ENCODE peak calls at places on chromosomes 2 and 18, in six cellular contexts. One of them, this sample, is unnamed.

GRCh38 chr2:160328748-160329147 is 128.7 kb upstream of the ITGB6 start:
- DNase-seq in endodermal cell: no peak
- DNase-seq in heart right ventricle: no peak
- DNase-seq in kidney: no peak
- DNase-seq in upper lobe of right lung: no peak
- DNase-seq in aorta: no peak
- DNase-seq in this sample: no peak

GRCh38 chr2:51013060-51013746 is 18.7 kb downstream of the NRXN1 start:
- DNase-seq in endodermal cell: peak; percentile 69
- DNase-seq in heart right ventricle: no peak
- DNase-seq in kidney: no peak
- DNase-seq in upper lobe of right lung: peak; percentile 60
- DNase-seq in aorta: no peak
- DNase-seq in this sample: no peak

GRCh38 chr2:107002735-107003134 is 116.8 kb upstream of the ST6GAL2 start:
- DNase-seq in endodermal cell: no peak
- DNase-seq in heart right ventricle: no peak
- DNase-seq in kidney: no peak
- DNase-seq in upper lobe of right lung: no peak
- DNase-seq in aorta: no peak
- DNase-seq in this sample: no peak

GRCh38 chr2:173693164-173693563 is 272.0 kb downstream of the SP3 start:
- DNase-seq in endodermal cell: no peak
- DNase-seq in heart right ventricle: no peak
- DNase-seq in kidney: no peak
- DNase-seq in upper lobe of right lung: no peak
- DNase-seq in aorta: no peak
- DNase-seq in this sample: no peak

GRCh38 chr2:219570194-219570923 is 980 bp downstream of the OBSL1 start:
- DNase-seq in endodermal cell: peak; percentile 80
- DNase-seq in heart right ventricle: no peak
- DNase-seq in kidney: peak; percentile 83
- DNase-seq in upper lobe of right lung: peak; percentile 71
- DNase-seq in aorta: peak; percentile 55
- DNase-seq in this sample: no peak

GRCh38 chr2:210938228-210938627 is 381.8 kb downstream of the CPS1 start:
- DNase-seq in endodermal cell: no peak
- DNase-seq in heart right ventricle: no peak
- DNase-seq in kidney: no peak
- DNase-seq in upper lobe of right lung: no peak
- DNase-seq in aorta: no peak
- DNase-seq in this sample: no peak

GRCh38 chr2:9720352-9721093 is 89.7 kb upstream of the YWHAQ start:
- DNase-seq in endodermal cell: no peak
- DNase-seq in heart right ventricle: no peak
- DNase-seq in kidney: peak; percentile 56
- DNase-seq in upper lobe of right lung: no peak
- DNase-seq in aorta: no peak
- DNase-seq in this sample: no peak

GRCh38 chr2:121579326-121579725 is 48.6 kb downstream of the RNU4ATAC start:
- DNase-seq in endodermal cell: no peak
- DNase-seq in heart right ventricle: no peak
- DNase-seq in kidney: no peak
- DNase-seq in upper lobe of right lung: no peak
- DNase-seq in aorta: no peak
- DNase-seq in this sample: no peak

GRCh38 chr2:70010222-70011111 is 49.0 kb upstream of the ASPRV1 start:
- DNase-seq in endodermal cell: no peak
- DNase-seq in heart right ventricle: no peak
- DNase-seq in kidney: no peak
- DNase-seq in upper lobe of right lung: no peak
- DNase-seq in aorta: no peak
- DNase-seq in this sample: no peak

GRCh38 chr2:20106746-20107145 is 55.3 kb upstream of the LAPTM4A start:
- DNase-seq in endodermal cell: peak; percentile 95
- DNase-seq in heart right ventricle: peak; percentile 63
- DNase-seq in kidney: peak; percentile 85
- DNase-seq in upper lobe of right lung: peak; percentile 78
- DNase-seq in aorta: no peak
- DNase-seq in this sample: no peak

GRCh38 chr18:48838921-48839818 is 111.6 kb downstream of the SMAD7 start:
- DNase-seq in endodermal cell: no peak
- DNase-seq in heart right ventricle: no peak
- DNase-seq in kidney: peak; percentile 71
- DNase-seq in upper lobe of right lung: peak; percentile 58
- DNase-seq in aorta: peak; percentile 68
- DNase-seq in this sample: peak; percentile 78

GRCh38 chr2:168138369-168138768 is 109.0 kb downstream of the STK39 start:
- DNase-seq in endodermal cell: no peak
- DNase-seq in heart right ventricle: no peak
- DNase-seq in kidney: peak; percentile 72
- DNase-seq in upper lobe of right lung: no peak
- DNase-seq in aorta: no peak
- DNase-seq in this sample: no peak

GRCh38 chr2:148022351-148022750 is 1.5 kb downstream of the MBD5 start:
- DNase-seq in endodermal cell: no peak
- DNase-seq in heart right ventricle: no peak
- DNase-seq in kidney: no peak
- DNase-seq in upper lobe of right lung: no peak
- DNase-seq in aorta: no peak
- DNase-seq in this sample: no peak

GRCh38 chr2:6228251-6228650 is 536.1 kb downstream of the SOX11 start:
- DNase-seq in endodermal cell: no peak
- DNase-seq in heart right ventricle: no peak
- DNase-seq in kidney: no peak
- DNase-seq in upper lobe of right lung: no peak
- DNase-seq in aorta: no peak
- DNase-seq in this sample: no peak

GRCh38 chr2:99471635-99472326 is 18.0 kb downstream of the REV1 start:
- DNase-seq in endodermal cell: no peak
- DNase-seq in heart right ventricle: no peak
- DNase-seq in kidney: no peak
- DNase-seq in upper lobe of right lung: no peak
- DNase-seq in aorta: no peak
- DNase-seq in this sample: no peak

GRCh38 chr2:119426801-119427395 is 4.8 kb upstream of the TMEM37 start:
- DNase-seq in endodermal cell: peak; percentile 62
- DNase-seq in heart right ventricle: no peak
- DNase-seq in kidney: peak; percentile 86
- DNase-seq in upper lobe of right lung: peak; percentile 90
- DNase-seq in aorta: peak; percentile 80
- DNase-seq in this sample: no peak

GRCh38 chr2:47708801-47709499 is 74.0 kb upstream of the MSH6 start:
- DNase-seq in endodermal cell: no peak
- DNase-seq in heart right ventricle: no peak
- DNase-seq in kidney: no peak
- DNase-seq in upper lobe of right lung: no peak
- DNase-seq in aorta: no peak
- DNase-seq in this sample: no peak

GRCh38 chr18:53422896-53423295 is 801.6 kb downstream of the MBD2 start:
- DNase-seq in endodermal cell: no peak
- DNase-seq in heart right ventricle: no peak
- DNase-seq in kidney: no peak
- DNase-seq in upper lobe of right lung: no peak
- DNase-seq in aorta: no peak
- DNase-seq in this sample: no peak

GRCh38 chr2:226561962-226562361 is 237.7 kb downstream of the IRS1 start:
- DNase-seq in endodermal cell: no peak
- DNase-seq in heart right ventricle: no peak
- DNase-seq in kidney: no peak
- DNase-seq in upper lobe of right lung: no peak
- DNase-seq in aorta: no peak
- DNase-seq in this sample: no peak

GRCh38 chr2:212337036-212337435 is 201.6 kb downstream of the ERBB4 start:
- DNase-seq in endodermal cell: no peak
- DNase-seq in heart right ventricle: no peak
- DNase-seq in kidney: no peak
- DNase-seq in upper lobe of right lung: no peak
- DNase-seq in aorta: no peak
- DNase-seq in this sample: no peak

GRCh38 chr2:133146893-133147292 is 421.4 kb downstream of the NCKAP5 start:
- DNase-seq in endodermal cell: no peak
- DNase-seq in heart right ventricle: no peak
- DNase-seq in kidney: no peak
- DNase-seq in upper lobe of right lung: no peak
- DNase-seq in aorta: no peak
- DNase-seq in this sample: no peak

GRCh38 chr2:109197491-109198480 is 68.8 kb downstream of the SH3RF3 start:
- DNase-seq in endodermal cell: no peak
- DNase-seq in heart right ventricle: no peak
- DNase-seq in kidney: no peak
- DNase-seq in upper lobe of right lung: no peak
- DNase-seq in aorta: no peak
- DNase-seq in this sample: no peak

GRCh38 chr2:112623913-112624777 is 21.6 kb upstream of the SLC20A1 start:
- DNase-seq in endodermal cell: peak; percentile 33
- DNase-seq in heart right ventricle: no peak
- DNase-seq in kidney: peak; percentile 75
- DNase-seq in upper lobe of right lung: peak; percentile 62
- DNase-seq in aorta: peak; percentile 67
- DNase-seq in this sample: no peak

GRCh38 chr2:236712304-236712703 is 142.7 kb downstream of the ACKR3 start:
- DNase-seq in endodermal cell: no peak
- DNase-seq in heart right ventricle: no peak
- DNase-seq in kidney: no peak
- DNase-seq in upper lobe of right lung: no peak
- DNase-seq in aorta: no peak
- DNase-seq in this sample: no peak

GRCh38 chr2:98807221-98807620 is 76.3 kb upstream of the MGAT4A start:
- DNase-seq in endodermal cell: no peak
- DNase-seq in heart right ventricle: no peak
- DNase-seq in kidney: no peak
- DNase-seq in upper lobe of right lung: no peak
- DNase-seq in aorta: no peak
- DNase-seq in this sample: no peak

DNA sequence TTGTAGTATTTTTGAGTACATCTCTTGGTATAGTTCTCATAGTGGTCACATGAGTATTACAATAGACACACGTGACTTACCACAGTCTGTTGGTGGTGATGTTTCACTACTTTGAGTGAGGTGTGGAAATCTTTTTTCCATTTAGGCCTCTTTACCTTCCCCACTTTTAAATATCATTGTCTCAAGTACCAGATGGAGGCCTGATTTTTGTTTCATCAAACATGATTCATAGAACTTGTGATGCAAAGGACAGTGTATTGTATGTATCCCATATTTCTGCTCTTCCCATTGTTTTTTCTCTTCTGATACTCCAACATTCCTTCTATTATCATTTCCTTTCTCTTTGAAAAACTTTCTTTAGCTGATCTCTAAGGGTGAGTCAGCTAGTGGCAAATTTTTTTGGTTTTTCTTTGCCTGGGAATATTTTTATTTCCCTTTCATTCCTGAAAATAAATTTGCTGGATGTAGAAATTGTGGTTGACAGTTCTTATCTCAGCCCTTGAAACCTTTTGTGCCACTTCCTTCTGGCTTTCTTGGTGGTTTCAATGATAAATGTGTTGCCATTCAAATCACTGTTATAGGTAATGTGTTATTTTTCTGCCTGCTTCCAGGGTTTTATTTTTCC is 32.8 kb downstream of the RFX8 start:
- DNase-seq in endodermal cell: no peak
- DNase-seq in heart right ventricle: no peak
- DNase-seq in kidney: no peak
- DNase-seq in upper lobe of right lung: no peak
- DNase-seq in aorta: no peak
- DNase-seq in this sample: no peak
- H3K27ac ChIP-seq in endodermal cell: no peak overlapping the region
- H3K27ac ChIP-seq in heart right ventricle: no peak overlapping the region
- H3K27ac ChIP-seq in kidney: no peak overlapping the region
- H3K27ac ChIP-seq in upper lobe of right lung: no peak overlapping the region
- H3K27ac ChIP-seq in aorta: peak overlapping the region; percentile 2
- H3K27ac ChIP-seq in this sample: no peak overlapping the region

GRCh38 chr2:45470531-45470930 is 140.5 kb downstream of the SRBD1 start:
- DNase-seq in endodermal cell: no peak
- DNase-seq in heart right ventricle: peak; percentile 11
- DNase-seq in kidney: no peak
- DNase-seq in upper lobe of right lung: no peak
- DNase-seq in aorta: peak; percentile 46
- DNase-seq in this sample: no peak

GRCh38 chr2:45469314-45470099 is 141.6 kb downstream of the SRBD1 start:
- DNase-seq in endodermal cell: no peak
- DNase-seq in heart right ventricle: no peak
- DNase-seq in kidney: no peak
- DNase-seq in upper lobe of right lung: no peak
- DNase-seq in aorta: no peak
- DNase-seq in this sample: no peak

GRCh38 chr2:45466045-45466444 is 145.0 kb downstream of the SRBD1 start:
- DNase-seq in endodermal cell: peak; percentile 66
- DNase-seq in heart right ventricle: no peak
- DNase-seq in kidney: no peak
- DNase-seq in upper lobe of right lung: no peak
- DNase-seq in aorta: no peak
- DNase-seq in this sample: no peak

DNA sequence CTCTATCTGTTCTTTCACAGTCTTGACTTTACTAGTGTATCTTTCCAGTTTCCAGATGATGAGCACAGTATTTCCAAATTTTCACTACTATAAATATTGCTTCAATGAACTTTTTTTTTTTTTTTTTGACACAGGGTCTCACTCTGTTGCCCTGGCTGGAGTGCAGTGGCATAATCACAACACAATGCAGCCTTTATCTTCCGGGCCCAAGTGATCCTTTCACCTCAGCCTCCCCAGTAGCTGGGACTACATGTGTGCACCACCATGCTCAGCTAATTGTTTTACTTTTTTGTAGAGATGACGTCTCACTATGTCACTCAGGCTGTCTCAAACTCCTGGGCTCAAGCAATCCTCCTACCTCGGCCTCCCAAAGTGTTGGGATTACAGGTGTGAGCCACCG is 142.8 kb downstream of the SRBD1 start:
- DNase-seq in endodermal cell: no peak
- DNase-seq in heart right ventricle: no peak
- DNase-seq in kidney: no peak
- DNase-seq in upper lobe of right lung: no peak
- DNase-seq in aorta: no peak
- DNase-seq in this sample: no peak
- H3K4me3 ChIP-seq in endodermal cell: no peak overlapping the region
- H3K4me3 ChIP-seq in heart right ventricle: no peak overlapping the region
- H3K4me3 ChIP-seq in kidney: no peak overlapping the region
- H3K4me3 ChIP-seq in upper lobe of right lung: no peak overlapping the region
- H3K4me3 ChIP-seq in aorta: no peak overlapping the region
- H3K4me3 ChIP-seq in this sample: no peak overlapping the region

DNA sequence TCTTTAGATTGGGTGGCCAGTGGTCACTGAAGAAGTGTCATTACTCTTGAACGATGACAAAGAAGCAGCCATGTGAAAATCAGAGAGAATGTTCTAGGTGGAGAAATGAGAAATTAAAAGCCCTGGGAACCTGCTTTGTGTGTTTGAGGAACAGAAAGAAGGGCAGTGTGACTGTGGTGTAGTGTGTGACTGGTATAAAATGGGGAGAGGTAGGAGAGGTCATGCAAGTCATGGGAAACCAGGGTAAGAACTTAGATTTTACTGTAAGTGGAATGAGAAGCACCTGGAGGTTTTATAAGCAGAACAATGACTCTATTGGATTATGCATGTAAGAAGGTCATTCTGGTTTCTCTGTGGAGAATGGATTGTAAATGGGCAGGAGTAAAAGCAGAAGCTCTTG is 12.2 kb downstream of the ICOS start:
- DNase-seq in endodermal cell: no peak
- DNase-seq in heart right ventricle: no peak
- DNase-seq in kidney: no peak
- DNase-seq in upper lobe of right lung: no peak
- DNase-seq in aorta: no peak
- DNase-seq in this sample: no peak
- H3K27ac ChIP-seq in endodermal cell: no peak overlapping the region
- H3K27ac ChIP-seq in heart right ventricle: no peak overlapping the region
- H3K27ac ChIP-seq in kidney: no peak overlapping the region
- H3K27ac ChIP-seq in upper lobe of right lung: no peak overlapping the region
- H3K27ac ChIP-seq in aorta: no peak overlapping the region
- H3K27ac ChIP-seq in this sample: no peak overlapping the region

GRCh38 chr2:237744613-237745249 is 53.8 kb upstream of the RBM44 start:
- DNase-seq in endodermal cell: peak; percentile 94
- DNase-seq in heart right ventricle: peak; percentile 74
- DNase-seq in kidney: peak; percentile 83
- DNase-seq in upper lobe of right lung: peak; percentile 85
- DNase-seq in aorta: peak; percentile 81
- DNase-seq in this sample: peak; percentile 94
- H3K4me3 ChIP-seq in endodermal cell: no peak overlapping the region
- H3K4me3 ChIP-seq in heart right ventricle: no peak overlapping the region
- H3K4me3 ChIP-seq in kidney: no peak overlapping the region
- H3K4me3 ChIP-seq in upper lobe of right lung: no peak overlapping the region
- H3K4me3 ChIP-seq in aorta: no peak overlapping the region
- H3K4me3 ChIP-seq in this sample: no peak overlapping the region